ENCODE peak calls at places on chromosomes 1 and 21, in five cellular contexts. S is left ventricle myocardium inferior, Y is IMR-90, C is suprapubic skin, A is right lobe of liver. V is an unnamed sample.

GRCh38 chr1:75129660-75130311 is 4.4 kb upstream of the LHX8 start:
- DNase-seq in A (no peak), Y (no peak), C (no peak), S (no peak), V (no peak)

GRCh38 chr1:68594851-68595250 is 98.0 kb upstream of the DEPDC1 start:
- DNase-seq in C (no peak), S (no peak), A (no peak), Y (no peak), V (no peak)

GRCh38 chr1:43315963-43316737 is 15.4 kb downstream of the TIE1 start:
- DNase-seq in A (peak), S (no peak), C (no peak), Y (no peak), V (no peak)

GRCh38 chr1:24928631-24929090 is 1.4 kb downstream of the RUNX3 start:
- DNase-seq in C (no peak), S (no peak), A (no peak), Y (no peak), V (no peak)

GRCh38 chr1:210360852-210361477 is 32.3 kb downstream of the HHAT start:
- DNase-seq in Y (peak), S (no peak), A (peak), C (no peak), V (no peak)

GRCh38 chr1:152162826-152163463 is 3.9 kb upstream of the RPTN start:
- DNase-seq in Y (peak), C (no peak), A (no peak), S (no peak), V (no peak)

GRCh38 chr1:29333008-29333407 is 96.7 kb downstream of the PTPRU start:
- DNase-seq in S (no peak), Y (no peak), C (no peak), A (no peak), V (no peak)

GRCh38 chr1:115753830-115754229 is 14.7 kb downstream of the CASQ2 start:
- DNase-seq in A (no peak), Y (no peak), S (peak), C (no peak), V (no peak)

GRCh38 chr1:975896-976683 is 5.8 kb downstream of the PERM1 start:
- DNase-seq in Y (peak), A (peak), S (no peak), C (no peak), V (no peak)

GRCh38 chr1:101506541-101507164 is 269.8 kb downstream of the S1PR1 start:
- DNase-seq in A (no peak), C (no peak), Y (peak), S (no peak), V (no peak)

GRCh38 chr1:21318714-21319159 is 28.5 kb upstream of the ECE1 start:
- DNase-seq in C (peak), A (no peak), S (peak), Y (peak), V (peak)

GRCh38 chr1:151157067-151157531 is 650 bp downstream of the TNFAIP8L2 start:
- DNase-seq in A (no peak), C (no peak), Y (no peak), S (no peak), V (no peak)

GRCh38 chr1:9388628-9389184 is 96.0 kb downstream of the SPSB1 start:
- DNase-seq in C (no peak), S (no peak), Y (no peak), A (no peak), V (no peak)

GRCh38 chr1:85569122-85569521 is 11.4 kb upstream of the CCN1 start:
- DNase-seq in Y (peak), C (no peak), A (no peak), S (no peak), V (no peak)

GRCh38 chr1:246005067-246005466 is 502.0 kb downstream of the SMYD3 start:
- DNase-seq in A (no peak), C (no peak), S (no peak), Y (peak), V (peak)

GRCh38 chr1:234093741-234094140 is 189.3 kb downstream of the SLC35F3 start:
- DNase-seq in C (peak), Y (no peak), A (no peak), S (peak), V (no peak)

GRCh38 chr1:112849425-112849966 is 106.5 kb downstream of the SLC16A1 start:
- DNase-seq in A (no peak), S (peak), C (no peak), Y (peak), V (no peak)

GRCh38 chr1:54564312-54565112 is 16.5 kb downstream of the ACOT11 start:
- DNase-seq in C (no peak), S (no peak), Y (no peak), A (peak), V (no peak)

GRCh38 chr1:217769768-217770167 is 138.6 kb downstream of the SPATA17 start:
- DNase-seq in C (no peak), S (no peak), Y (no peak), A (no peak), V (no peak)

GRCh38 chr1:220604921-220605320 is 77.0 kb downstream of the MARK1 start:
- DNase-seq in S (no peak), C (no peak), A (no peak), Y (no peak), V (no peak)

GRCh38 chr21:26842976-26843911 is 2.0 kb downstream of the ADAMTS1 start:
- DNase-seq in C (peak), A (peak), Y (peak), S (peak), V (peak)

GRCh38 chr1:229781453-229781852 is 155.4 kb downstream of the URB2 start:
- DNase-seq in A (no peak), C (no peak), S (no peak), Y (no peak), V (no peak)

GRCh38 chr1:50048791-50049190 is 25.0 kb upstream of the AGBL4 start:
- DNase-seq in A (no peak), S (no peak), Y (no peak), C (no peak), V (no peak)

DNA sequence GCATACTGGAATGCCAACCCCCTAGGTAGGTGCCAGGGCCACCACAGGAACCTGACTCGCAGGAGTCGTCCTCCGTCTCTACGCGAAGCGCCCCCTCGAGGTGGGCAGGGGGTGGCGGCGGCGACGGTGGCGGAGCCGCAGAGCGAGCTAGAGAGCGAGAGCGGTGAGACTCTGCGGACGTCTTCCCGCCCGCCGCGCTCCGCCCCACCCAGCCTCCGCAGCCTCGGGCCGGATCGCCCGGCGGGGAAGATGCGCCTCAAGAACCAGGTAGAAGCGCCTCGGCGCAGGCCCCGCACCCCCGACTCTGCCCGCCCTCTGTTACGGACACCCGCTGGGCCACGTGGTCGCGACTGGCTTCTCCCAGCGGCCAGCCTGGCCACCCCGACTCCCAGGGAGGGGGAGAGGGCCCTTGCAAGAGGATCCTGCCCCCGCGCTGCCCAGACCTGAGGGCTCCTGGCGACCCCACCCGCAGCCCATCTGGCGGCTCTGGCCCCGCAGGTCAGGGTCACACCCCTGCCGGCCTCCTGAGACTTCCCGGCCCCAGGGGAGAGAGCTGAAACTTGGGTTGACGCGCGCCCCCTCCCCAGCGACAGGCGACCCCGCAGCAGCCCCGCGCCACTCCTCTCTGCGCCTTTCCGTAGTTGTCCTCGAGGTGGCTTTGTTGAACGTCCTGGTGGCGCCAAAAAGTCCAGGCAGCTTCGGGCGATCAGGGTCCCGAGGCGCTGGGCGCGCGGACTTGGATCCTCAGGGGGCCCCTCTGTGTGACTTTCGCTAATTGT is 24.4 kb upstream of the AGBL4 start:
- DNase-seq in C (no peak), A (peak), Y (no peak), S (no peak), V (no peak)
- H3K4me3 ChIP-seq in C (peak), A (no peak), Y (no peak), S (peak), V (peak)

GRCh38 chr1:90144820-90145219 is 149.9 kb downstream of the ZNF326 start:
- DNase-seq in Y (no peak), C (no peak), A (no peak), S (no peak), V (no peak)

GRCh38 chr1:90143522-90144050 is 148.7 kb downstream of the ZNF326 start:
- DNase-seq in Y (no peak), S (no peak), C (no peak), A (no peak), V (no peak)

GRCh38 chr1:90147093-90147492 is 152.2 kb downstream of the ZNF326 start:
- DNase-seq in C (no peak), Y (no peak), S (no peak), A (no peak), V (no peak)

GRCh38 chr1:90154711-90155110 is 159.8 kb downstream of the ZNF326 start:
- DNase-seq in A (no peak), C (no peak), Y (no peak), S (no peak), V (no peak)

GRCh38 chr1:90149101-90149500 is 154.2 kb downstream of the ZNF326 start:
- DNase-seq in C (no peak), S (no peak), A (no peak), Y (no peak), V (no peak)
- TF ChIP-seq CTCF in C (no peak), S (no peak), A (peak), Y (no peak), V (no peak)

GRCh38 chr1:197915217-197915616 is 2.0 kb upstream of the LHX9 start:
- DNase-seq in C (no peak), S (no peak), Y (no peak), A (no peak), V (no peak)
- H3K4me3 ChIP-seq in C (no peak), S (peak), Y (no peak), A (no peak), V (no peak)

GRCh38 chr1:89833183-89834077 is 12.6 kb downstream of the LRRC8D start:
- DNase-seq in C (no peak), Y (no peak), A (no peak), S (no peak), V (no peak)
- TF ChIP-seq CTCF in C (no peak), Y (no peak), A (no peak), S (no peak), V (no peak)

DNA sequence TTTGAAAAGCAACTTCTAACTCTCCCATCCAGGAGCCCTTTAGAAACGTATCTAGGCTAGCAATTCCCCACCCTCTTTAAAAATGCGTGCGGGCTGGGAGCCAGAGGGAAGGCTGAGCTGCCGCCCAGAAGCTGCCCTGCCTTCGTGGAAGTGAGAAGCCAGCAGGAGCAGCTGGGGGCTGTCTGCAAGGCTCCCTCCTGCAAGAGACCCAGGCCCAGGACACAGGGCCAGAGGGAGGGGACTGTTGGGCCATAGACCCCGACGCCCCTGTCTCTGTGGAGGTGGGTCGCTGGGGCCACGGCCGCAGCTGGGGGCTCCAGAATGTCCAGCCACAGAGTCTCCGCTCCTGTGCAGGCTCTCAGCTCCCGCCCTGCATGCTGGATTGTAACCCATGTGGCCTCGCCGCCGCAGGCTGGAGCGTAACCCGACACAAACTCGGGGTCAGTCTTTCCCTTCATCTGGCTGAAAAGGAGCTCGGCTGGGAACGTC is 31.0 kb upstream of the COL6A2 start:
- DNase-seq in Y (peak), C (no peak), S (peak), A (no peak), V (no peak)
- H3K4me3 ChIP-seq in Y (no peak), C (no peak), S (peak), A (no peak), V (no peak)